ENCODE peak calls at places on chromosomes 1 and 21, in six cellular contexts. J is thoracic aorta; M is adrenal gland; N is neural progenitor cell; A is colonic mucosa; U is CD8-positive, alpha-beta memory T cell. I is an unnamed sample.

GRCh38 chr1:83746234-83746633 is 252.7 kb downstream of the TTLL7 start:
- DNase-seq in J (no peak), M (no peak), N (no peak), A (no peak), U (no peak), I (no peak)

GRCh38 chr1:14970115-14970798 is 183.3 kb upstream of the TMEM51 start:
- DNase-seq in J (peak; percentile 90), M (peak; percentile 98), N (peak; percentile 29), A (peak; percentile 52), U (no peak), I (peak; percentile 42)

GRCh38 chr1:221824025-221824424 is 82.1 kb upstream of the DUSP10 start:
- DNase-seq in J (no peak), M (no peak), N (no peak), A (no peak), U (no peak), I (no peak)

GRCh38 chr1:186967659-186968394 is 139.1 kb downstream of the PLA2G4A start:
- DNase-seq in J (no peak), M (no peak), N (peak; percentile 63), A (no peak), U (no peak), I (no peak)

GRCh38 chr1:223706077-223706988 is 6.0 kb upstream of the CAPN2 start:
- DNase-seq in J (no peak), M (peak; percentile 37), N (no peak), A (peak; percentile 60), U (no peak), I (no peak)

GRCh38 chr1:38026592-38027200 is 14.2 kb downstream of the UTP11 start:
- DNase-seq in J (no peak), M (peak; percentile 88), N (peak; percentile 80), A (no peak), U (peak; percentile 58), I (no peak)

GRCh38 chr1:185244015-185244747 is 72.9 kb downstream of the IVNS1ABP start:
- DNase-seq in J (no peak), M (peak; percentile 15), N (no peak), A (no peak), U (no peak), I (no peak)

GRCh38 chr1:44348046-44348628 is 6.9 kb downstream of the ERI3 start:
- DNase-seq in J (no peak), M (no peak), N (peak; percentile 50), A (no peak), U (no peak), I (no peak)

GRCh38 chr1:17187065-17187464 is 17.9 kb upstream of the PADI1 start:
- DNase-seq in J (no peak), M (no peak), N (no peak), A (no peak), U (no peak), I (no peak)

GRCh38 chr1:102365074-102365473 is 368.3 kb upstream of the OLFM3 start:
- DNase-seq in J (no peak), M (no peak), N (peak; percentile 6), A (no peak), U (no peak), I (no peak)

GRCh38 chr1:109883248-109883955 is 27.2 kb upstream of the CSF1 start:
- DNase-seq in J (no peak), M (peak; percentile 76), N (no peak), A (no peak), U (no peak), I (peak; percentile 56)

GRCh38 chr1:114428083-114428754 is 82.8 kb downstream of the TRIM33 start:
- DNase-seq in J (no peak), M (no peak), N (no peak), A (no peak), U (no peak), I (no peak)
- H3K36me3 ChIP-seq in J (peaks cover 10% of the 10 kb centered on the region), M (no peaks in the 10 kb centered on the region), N (peaks cover 35% of the 10 kb centered on the region), A (peaks cover 5% of the 10 kb centered on the region), U (peaks cover 28% of the 10 kb centered on the region), I (peaks cover 52% of the 10 kb centered on the region)

DNA sequence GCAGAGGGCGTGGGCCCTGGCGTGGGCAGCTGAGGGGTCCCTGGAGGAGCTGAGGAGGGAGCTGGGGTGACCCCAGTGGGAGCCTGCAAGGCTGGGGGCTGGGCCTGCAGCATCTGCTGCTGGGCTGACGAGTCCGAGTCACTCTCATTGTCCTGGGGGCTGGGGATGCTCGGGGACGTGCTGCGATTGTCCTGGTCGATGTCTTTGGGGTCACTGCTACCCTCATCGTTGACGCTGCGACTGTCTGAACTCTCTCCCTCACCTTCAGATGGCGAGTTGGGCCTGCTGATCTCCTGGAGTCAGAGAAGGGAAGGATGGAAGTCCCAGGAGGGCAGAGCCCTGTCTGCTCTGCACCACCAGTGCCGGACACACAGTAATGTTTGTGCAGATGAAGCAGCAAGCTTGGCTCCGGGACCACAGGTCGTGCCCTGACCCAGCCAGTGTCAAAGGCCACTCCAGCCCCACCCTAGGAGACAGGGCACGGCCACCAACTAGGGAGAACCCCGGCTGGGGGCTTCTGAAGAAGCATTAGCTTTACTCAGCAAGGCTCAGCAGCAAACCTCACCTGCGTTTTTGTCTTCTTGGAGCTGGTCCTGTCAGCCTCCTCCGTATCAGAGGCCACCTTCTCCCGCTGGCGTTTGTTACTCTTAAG is 43.4 kb downstream of the SLC45A1 start:
- DNase-seq in J (no peak), M (no peak), N (no peak), A (no peak), U (no peak), I (no peak)
- H3K36me3 ChIP-seq in J (peaks cover 78% of the 10 kb centered on the region), M (no peaks in the 10 kb centered on the region), N (no peaks in the 10 kb centered on the region), A (peaks cover 56% of the 10 kb centered on the region), U (peaks cover 54% of the 10 kb centered on the region), I (peaks cover 100% of the 10 kb centered on the region)

DNA sequence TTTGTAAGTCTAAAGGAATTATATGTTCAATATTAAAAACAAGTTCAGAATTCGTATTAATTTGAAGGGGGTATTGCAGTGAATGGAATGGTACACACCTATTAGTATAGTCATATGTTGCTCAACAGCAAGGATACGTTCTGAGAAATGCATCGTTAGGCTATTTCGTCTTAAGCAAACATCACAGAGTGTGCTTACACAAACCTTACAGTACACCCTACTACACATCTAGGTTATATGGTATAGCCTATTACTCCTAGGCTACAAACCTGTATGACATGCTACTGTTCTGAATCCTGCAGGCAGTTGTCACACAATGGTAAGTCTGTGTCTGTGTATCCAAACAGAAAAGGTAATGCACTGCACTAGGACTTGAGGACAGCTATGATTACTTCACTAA is 14.2 kb upstream of the PSMG1 start:
- DNase-seq in J (no peak), M (no peak), N (no peak), A (no peak), U (no peak), I (no peak)
- H3K36me3 ChIP-seq in J (peaks cover 30% of the 10 kb centered on the region), M (no peaks in the 10 kb centered on the region), N (peaks cover 31% of the 10 kb centered on the region), A (peaks cover 21% of the 10 kb centered on the region), U (peaks cover 33% of the 10 kb centered on the region), I (peaks cover 96% of the 10 kb centered on the region)

DNA sequence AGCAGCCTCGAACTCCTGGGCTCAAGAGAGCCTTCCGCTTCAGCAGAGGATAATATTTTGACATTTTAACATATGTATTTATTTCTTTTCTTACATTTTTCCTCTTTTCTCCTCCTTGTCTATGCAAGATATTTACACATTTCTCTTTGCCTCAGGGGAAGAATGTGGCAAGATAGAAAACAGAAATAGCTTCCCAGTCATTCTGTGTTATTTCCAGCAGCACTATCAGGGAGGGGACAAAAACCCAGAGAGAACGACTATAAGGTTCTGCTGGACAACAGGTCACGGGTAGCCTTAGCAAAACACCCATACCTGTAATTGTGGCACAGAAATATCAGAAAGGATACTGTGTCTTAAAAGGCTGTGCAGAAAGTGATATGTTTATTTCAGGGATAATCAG is 7.9 kb downstream of the CD1D start:
- DNase-seq in J (no peak), M (no peak), N (no peak), A (no peak), U (no peak), I (no peak)
- H3K36me3 ChIP-seq in J (no peaks in the 10 kb centered on the region), M (no peaks in the 10 kb centered on the region), N (no peaks in the 10 kb centered on the region), A (no peaks in the 10 kb centered on the region), U (no peaks in the 10 kb centered on the region), I (no peaks in the 10 kb centered on the region)

DNA sequence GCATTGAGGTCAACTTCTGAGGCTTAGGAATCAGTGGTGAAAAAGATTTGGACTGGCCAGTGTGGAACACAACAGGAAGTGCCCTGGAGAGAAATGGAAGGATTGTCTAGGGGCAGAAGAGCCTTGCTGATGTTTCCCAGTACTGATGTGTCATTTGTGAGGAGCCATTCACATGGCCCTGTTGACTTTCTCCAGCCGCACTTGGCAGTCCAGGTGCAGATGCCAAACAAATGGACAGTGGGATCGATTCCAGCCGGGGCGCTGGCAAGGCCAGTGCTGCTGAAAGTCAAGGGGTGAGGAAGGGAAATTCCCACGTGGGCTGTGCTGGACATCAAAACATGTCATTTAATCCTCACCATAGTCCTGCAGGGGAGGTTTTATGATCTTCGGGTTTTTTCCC is 4.9 kb upstream of the TRIM63 start:
- DNase-seq in J (no peak), M (peak; percentile 8), N (no peak), A (no peak), U (no peak), I (peak; percentile 65)
- H3K36me3 ChIP-seq in J (no peaks in the 10 kb centered on the region), M (no peaks in the 10 kb centered on the region), N (no peaks in the 10 kb centered on the region), A (no peaks in the 10 kb centered on the region), U (no peaks in the 10 kb centered on the region), I (no peaks in the 10 kb centered on the region)

GRCh38 chr21:43188712-43189151 is 19.9 kb downstream of the CRYAA start:
- DNase-seq in J (no peak), M (peak; percentile 35), N (no peak), A (peak; percentile 12), U (no peak), I (no peak)
- H3K36me3 ChIP-seq in J (no peaks in the 10 kb centered on the region), M (no peaks in the 10 kb centered on the region), N (no peaks in the 10 kb centered on the region), A (no peaks in the 10 kb centered on the region), U (no peaks in the 10 kb centered on the region), I (no peaks in the 10 kb centered on the region)

GRCh38 chr1:179583869-179584268 is 7.8 kb upstream of the TDRD5 start:
- DNase-seq in J (no peak), M (no peak), N (no peak), A (no peak), U (no peak), I (no peak)
- H3K36me3 ChIP-seq in J (no peaks in the 10 kb centered on the region), M (no peaks in the 10 kb centered on the region), N (no peaks in the 10 kb centered on the region), A (no peaks in the 10 kb centered on the region), U (no peaks in the 10 kb centered on the region), I (no peaks in the 10 kb centered on the region)

GRCh38 chr1:12372180-12372579 is 142.3 kb downstream of the VPS13D start:
- DNase-seq in J (no peak), M (no peak), N (no peak), A (no peak), U (no peak), I (no peak)
- H3K36me3 ChIP-seq in J (peaks cover 14% of the 10 kb centered on the region), M (no peaks in the 10 kb centered on the region), N (peaks cover 4% of the 10 kb centered on the region), A (no peaks in the 10 kb centered on the region), U (peaks cover 18% of the 10 kb centered on the region), I (peaks cover 93% of the 10 kb centered on the region)